ENCODE peak calls at places on chromosomes 3 and 15, in five cellular contexts. T, S, D, P and O are unnamed samples.

GRCh38 chr15:68765602-68766368 is 54.9 kb downstream of the ANP32A start:
- DNase-seq in S (no peak), D (no peak), P (no peak), T (no peak), O (no peak)

GRCh38 chr15:77400258-77400657 is 19.6 kb downstream of the PEAK1 start:
- DNase-seq in T (no peak), P (no peak), S (no peak), D (no peak), O (no peak)

GRCh38 chr15:31352283-31352880 is 25.7 kb downstream of the KLF13 start:
- DNase-seq in P (no peak), S (no peak), T (no peak), D (no peak), O (peak)

GRCh38 chr15:84981054-84981710 is 474 bp upstream of the PDE8A start:
- DNase-seq in T (peak), S (peak), P (peak), D (peak), O (peak)

GRCh38 chr3:126372413-126373145 is 15.4 kb upstream of the KLF15 start:
- DNase-seq in D (peak), S (peak), T (no peak), P (no peak), O (no peak)

GRCh38 chr15:52337198-52337853 is 41.7 kb upstream of the MYO5C start:
- DNase-seq in P (no peak), D (no peak), T (no peak), S (peak), O (no peak)

GRCh38 chr15:71275098-71275497 is 159.8 kb downstream of the THSD4 start:
- DNase-seq in T (no peak), D (no peak), P (no peak), S (no peak), O (no peak)

GRCh38 chr15:45729146-45729545 is 94.3 kb downstream of the SQOR start:
- DNase-seq in T (no peak), P (no peak), D (no peak), S (no peak), O (no peak)

GRCh38 chr3:42518800-42519567 is 16.5 kb downstream of the VIPR1 start:
- DNase-seq in S (no peak), P (no peak), D (peak), T (no peak), O (no peak)

GRCh38 chr3:149415484-149415883 is 38.0 kb upstream of the TM4SF1 start:
- DNase-seq in P (no peak), D (no peak), S (no peak), T (no peak), O (no peak)

GRCh38 chr3:186973702-186974101 is 43.4 kb downstream of the ST6GAL1 start:
- DNase-seq in S (no peak), T (no peak), D (no peak), P (no peak), O (no peak)

GRCh38 chr3:133663569-133664313 is 2.0 kb upstream of the TOPBP1 start:
- DNase-seq in P (no peak), S (peak), D (peak), T (no peak), O (peak)

GRCh38 chr15:31503256-31503655 is 176.6 kb downstream of the KLF13 start:
- DNase-seq in T (no peak), D (no peak), S (no peak), P (no peak), O (no peak)

GRCh38 chr3:11716576-11717250 is 73.0 kb upstream of the VGLL4 start:
- DNase-seq in P (no peak), T (no peak), D (no peak), S (no peak), O (no peak)

GRCh38 chr3:57556459-57557087 is 499 bp downstream of the PDE12 start:
- DNase-seq in S (no peak), D (no peak), T (no peak), P (no peak), O (no peak)

GRCh38 chr15:63401078-63401477 is 19.4 kb upstream of the CA12 start:
- DNase-seq in T (no peak), P (no peak), D (no peak), S (no peak), O (no peak)

GRCh38 chr15:80404719-80405553 is 754 bp downstream of the ARNT2 start:
- DNase-seq in T (no peak), D (no peak), P (no peak), S (no peak), O (peak)

GRCh38 chr3:67335813-67336212 is 318.6 kb downstream of the SUCLG2 start:
- DNase-seq in P (no peak), S (no peak), D (no peak), T (no peak), O (no peak)

GRCh38 chr3:193831495-193832455 is 238.8 kb downstream of the OPA1 start:
- DNase-seq in T (peak), D (no peak), S (no peak), P (no peak), O (no peak)

GRCh38 chr3:192481638-192482037 is 245.7 kb downstream of the FGF12 start:
- DNase-seq in S (no peak), D (no peak), T (no peak), P (no peak), O (no peak)

GRCh38 chr3:141393151-141394076 is 25.1 kb downstream of the ZBTB38 start:
- DNase-seq in P (no peak), D (no peak), S (no peak), T (no peak), O (peak)

GRCh38 chr3:88235102-88235501 is 85.3 kb downstream of the C3orf38 start:
- DNase-seq in D (no peak), S (no peak), P (no peak), T (no peak), O (no peak)

GRCh38 chr3:21117397-21117796 is 633.6 kb downstream of the ZNF385D start:
- DNase-seq in D (no peak), S (no peak), T (no peak), P (no peak), O (no peak)

GRCh38 chr3:36903119-36903882 is 41.6 kb downstream of the TRANK1 start:
- DNase-seq in D (no peak), P (no peak), T (no peak), S (no peak), O (peak)

GRCh38 chr15:57134877-57135276 is 216.4 kb downstream of the TCF12 start:
- DNase-seq in T (no peak), S (no peak), P (no peak), D (no peak), O (peak)

GRCh38 chr3:31531465-31531991 is 1.2 kb upstream of the STT3B start:
- DNase-seq in P (no peak), S (no peak), D (peak), T (no peak), O (no peak)
- TF ChIP-seq TAF1 in P (no peak), S (no peak), D (no peak), T (no peak), O (no peak)

GRCh38 chr3:106277731-106278130 is 408.9 kb upstream of the CBLB start:
- DNase-seq in D (no peak), T (no peak), S (no peak), P (no peak), O (no peak)

GRCh38 chr3:106272302-106272701 is 403.5 kb upstream of the CBLB start:
- DNase-seq in P (no peak), S (no peak), T (no peak), D (no peak), O (no peak)

GRCh38 chr3:106281231-106281630 is 412.4 kb upstream of the CBLB start:
- DNase-seq in D (no peak), S (no peak), P (no peak), T (no peak), O (no peak)

GRCh38 chr3:106275592-106275991 is 406.8 kb upstream of the CBLB start:
- DNase-seq in S (no peak), D (no peak), P (no peak), T (no peak), O (no peak)

GRCh38 chr3:106276755-106277612 is 408.2 kb upstream of the CBLB start:
- DNase-seq in T (no peak), S (no peak), D (no peak), P (no peak), O (no peak)
- H3K4me3 ChIP-seq in T (no peak), S (no peak), D (no peak), P (no peak), O (no peak)

DNA sequence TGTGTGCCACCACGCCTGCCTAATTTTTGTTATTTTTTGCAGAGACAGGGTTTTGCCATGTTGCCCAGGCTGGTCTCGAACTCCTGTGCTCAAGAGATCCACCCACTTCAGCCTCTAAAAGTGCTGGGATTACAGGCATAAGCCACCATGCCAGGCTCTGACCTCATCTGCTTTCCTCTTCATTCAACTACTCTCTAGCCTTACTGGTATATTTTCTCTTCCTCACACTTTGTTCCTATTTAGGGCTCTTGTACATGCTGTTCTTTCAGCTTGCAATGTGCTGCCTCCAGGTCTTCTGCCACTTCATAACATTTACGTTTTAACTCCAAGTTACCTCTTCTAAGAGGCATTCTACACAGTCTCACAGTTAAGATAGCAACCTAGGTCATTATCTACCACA is 34.9 kb downstream of the PIK3CB start:
- DNase-seq in S (no peak), T (no peak), P (no peak), D (no peak), O (no peak)
- TF ChIP-seq EP300 in S (no peak), T (no peak), P (no peak), D (no peak), O (no peak)

GRCh38 chr3:183822631-183823030 is 2.7 kb downstream of the MAP6D1 start:
- DNase-seq in P (no peak), S (no peak), D (no peak), T (no peak), O (no peak)
- TF ChIP-seq TAF1 in P (no peak), S (no peak), D (no peak), T (no peak), O (no peak)

DNA sequence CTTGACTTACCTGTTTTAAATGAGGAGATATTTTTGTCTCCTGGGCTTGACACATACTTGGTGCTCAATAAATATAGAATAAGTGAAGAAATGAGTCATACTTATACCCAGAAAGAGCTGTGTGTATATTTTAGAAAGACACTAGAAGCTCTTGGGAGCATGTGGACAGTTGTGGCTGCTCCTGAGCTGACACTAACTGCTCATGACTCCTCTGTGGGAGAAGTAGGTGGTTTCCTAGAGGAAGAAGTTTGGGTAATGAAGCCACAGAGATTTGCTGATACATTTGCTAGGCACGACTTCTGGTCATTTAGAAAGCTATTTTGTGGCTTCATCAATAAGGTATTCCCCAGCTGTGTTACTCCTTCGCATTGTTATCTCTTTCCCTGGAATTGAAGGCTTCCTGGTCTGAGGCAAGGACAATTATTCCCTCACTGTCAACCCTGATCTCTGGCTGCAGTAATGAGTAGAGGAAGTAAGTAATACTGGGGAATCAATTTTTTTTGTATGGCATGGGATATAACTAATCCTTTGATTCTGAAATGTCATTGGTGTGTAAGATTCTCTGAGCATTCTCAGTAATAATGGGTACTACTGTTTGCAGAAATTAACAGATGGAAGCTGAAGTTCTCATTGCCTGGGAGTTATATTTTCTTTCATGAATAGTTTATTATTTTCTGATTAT is 79.6 kb upstream of the DCBLD2 start:
- DNase-seq in D (no peak), T (peak), S (no peak), P (no peak), O (no peak)
- H3K4me3 ChIP-seq in D (no peak), T (no peak), S (no peak), P (no peak), O (peak)

GRCh38 chr3:72338082-72338941 is 509.9 kb downstream of the SHQ1 start:
- DNase-seq in P (no peak), D (no peak), S (no peak), T (no peak), O (no peak)
- TF ChIP-seq EP300 in P (no peak), D (no peak), S (no peak), T (no peak), O (no peak)

GRCh38 chr3:27659279-27660021 is 62.7 kb downstream of the EOMES start:
- DNase-seq in P (no peak), S (peak), D (peak), T (no peak), O (peak)
- TF ChIP-seq TAF1 in P (no peak), S (no peak), D (no peak), T (no peak), O (no peak)